ENCODE peak calls at places on chromosomes 13 and 19, in ten cellular contexts. One of them, this sample, is unnamed. For H3K4me1, the result is how much of the 10 kb centered on the place peaks cover.

GRCh38 chr19:49588370-49589122 is 2.4 kb upstream of the PRR12 start:
- DNase-seq in IMR-90: no peak
- DNase-seq in prostate gland: no peak
- DNase-seq in tibial nerve: no peak
- DNase-seq in body of pancreas: no peak
- DNase-seq in A549: no peak
- DNase-seq in breast epithelium: no peak
- DNase-seq in ovary: no peak
- DNase-seq in GM12878: no peak
- DNase-seq in gastrocnemius medialis: no peak
- DNase-seq in this sample: no peak

GRCh38 chr19:45641274-45642105 is 2.3 kb upstream of the EML2 start:
- DNase-seq in IMR-90: peak
- DNase-seq in prostate gland: peak
- DNase-seq in tibial nerve: peak
- DNase-seq in body of pancreas: peak
- DNase-seq in A549: peak
- DNase-seq in breast epithelium: peak
- DNase-seq in ovary: peak
- DNase-seq in GM12878: peak
- DNase-seq in gastrocnemius medialis: peak
- DNase-seq in this sample: peak

GRCh38 chr19:48784527-48784926 is 26.3 kb downstream of the BCAT2 start:
- DNase-seq in IMR-90: no peak
- DNase-seq in prostate gland: no peak
- DNase-seq in tibial nerve: no peak
- DNase-seq in body of pancreas: no peak
- DNase-seq in A549: no peak
- DNase-seq in breast epithelium: no peak
- DNase-seq in ovary: no peak
- DNase-seq in GM12878: no peak
- DNase-seq in gastrocnemius medialis: no peak
- DNase-seq in this sample: no peak

GRCh38 chr13:109427148-109427547 is 359.2 kb downstream of the IRS2 start:
- DNase-seq in IMR-90: no peak
- DNase-seq in prostate gland: no peak
- DNase-seq in tibial nerve: no peak
- DNase-seq in body of pancreas: no peak
- DNase-seq in A549: no peak
- DNase-seq in breast epithelium: no peak
- DNase-seq in ovary: no peak
- DNase-seq in GM12878: no peak
- DNase-seq in gastrocnemius medialis: no peak
- DNase-seq in this sample: no peak

GRCh38 chr19:4503224-4504170 is 14.8 kb downstream of the PLIN4 start:
- DNase-seq in IMR-90: no peak
- DNase-seq in prostate gland: no peak
- DNase-seq in tibial nerve: no peak
- DNase-seq in body of pancreas: no peak
- DNase-seq in A549: no peak
- DNase-seq in breast epithelium: no peak
- DNase-seq in ovary: no peak
- DNase-seq in GM12878: no peak
- DNase-seq in gastrocnemius medialis: no peak
- DNase-seq in this sample: no peak

GRCh38 chr13:30235206-30235605 is 72.1 kb downstream of the KATNAL1 start:
- DNase-seq in IMR-90: no peak
- DNase-seq in prostate gland: no peak
- DNase-seq in tibial nerve: no peak
- DNase-seq in body of pancreas: no peak
- DNase-seq in A549: no peak
- DNase-seq in breast epithelium: no peak
- DNase-seq in ovary: no peak
- DNase-seq in GM12878: no peak
- DNase-seq in gastrocnemius medialis: no peak
- DNase-seq in this sample: no peak

GRCh38 chr19:9936151-9937000 is at the start of gene OLFM2:
- DNase-seq in IMR-90: no peak
- DNase-seq in prostate gland: no peak
- DNase-seq in tibial nerve: no peak
- DNase-seq in body of pancreas: peak
- DNase-seq in A549: no peak
- DNase-seq in breast epithelium: no peak
- DNase-seq in ovary: peak
- DNase-seq in GM12878: no peak
- DNase-seq in gastrocnemius medialis: no peak
- DNase-seq in this sample: no peak

GRCh38 chr13:36764957-36765356 is 54.1 kb upstream of the RFXAP start:
- DNase-seq in IMR-90: no peak
- DNase-seq in prostate gland: no peak
- DNase-seq in tibial nerve: no peak
- DNase-seq in body of pancreas: no peak
- DNase-seq in A549: no peak
- DNase-seq in breast epithelium: no peak
- DNase-seq in ovary: no peak
- DNase-seq in GM12878: no peak
- DNase-seq in gastrocnemius medialis: no peak
- DNase-seq in this sample: no peak

GRCh38 chr19:33350538-33351309 is 22.8 kb upstream of the CEBPG start:
- DNase-seq in IMR-90: peak
- DNase-seq in prostate gland: peak
- DNase-seq in tibial nerve: no peak
- DNase-seq in body of pancreas: no peak
- DNase-seq in A549: no peak
- DNase-seq in breast epithelium: peak
- DNase-seq in ovary: no peak
- DNase-seq in GM12878: no peak
- DNase-seq in gastrocnemius medialis: peak
- DNase-seq in this sample: no peak

GRCh38 chr13:40384976-40385857 is 281.2 kb downstream of the FOXO1 start:
- DNase-seq in IMR-90: no peak
- DNase-seq in prostate gland: peak
- DNase-seq in tibial nerve: no peak
- DNase-seq in body of pancreas: no peak
- DNase-seq in A549: no peak
- DNase-seq in breast epithelium: no peak
- DNase-seq in ovary: no peak
- DNase-seq in GM12878: no peak
- DNase-seq in gastrocnemius medialis: no peak
- DNase-seq in this sample: no peak

GRCh38 chr13:24299488-24300114 is 9.8 kb upstream of the C1QTNF9 start:
- DNase-seq in IMR-90: no peak
- DNase-seq in prostate gland: no peak
- DNase-seq in tibial nerve: no peak
- DNase-seq in body of pancreas: no peak
- DNase-seq in A549: no peak
- DNase-seq in breast epithelium: no peak
- DNase-seq in ovary: no peak
- DNase-seq in GM12878: no peak
- DNase-seq in gastrocnemius medialis: no peak
- DNase-seq in this sample: no peak

GRCh38 chr13:38366954-38367645 is 17.4 kb downstream of the UFM1 start:
- DNase-seq in IMR-90: peak
- DNase-seq in prostate gland: no peak
- DNase-seq in tibial nerve: no peak
- DNase-seq in body of pancreas: no peak
- DNase-seq in A549: no peak
- DNase-seq in breast epithelium: no peak
- DNase-seq in ovary: no peak
- DNase-seq in GM12878: no peak
- DNase-seq in gastrocnemius medialis: no peak
- DNase-seq in this sample: no peak

GRCh38 chr13:38582133-38582532 is 104.7 kb upstream of the FREM2 start:
- DNase-seq in IMR-90: peak
- DNase-seq in prostate gland: peak
- DNase-seq in tibial nerve: peak
- DNase-seq in body of pancreas: peak
- DNase-seq in A549: peak
- DNase-seq in breast epithelium: no peak
- DNase-seq in ovary: no peak
- DNase-seq in GM12878: no peak
- DNase-seq in gastrocnemius medialis: no peak
- DNase-seq in this sample: no peak

GRCh38 chr19:42693760-42694350 is 46.4 kb downstream of the PSG3 start:
- DNase-seq in IMR-90: peak
- DNase-seq in prostate gland: no peak
- DNase-seq in tibial nerve: no peak
- DNase-seq in body of pancreas: peak
- DNase-seq in A549: peak
- DNase-seq in breast epithelium: no peak
- DNase-seq in ovary: no peak
- DNase-seq in GM12878: no peak
- DNase-seq in gastrocnemius medialis: no peak
- DNase-seq in this sample: peak

GRCh38 chr19:2627319-2627829 is 75.1 kb downstream of the GNG7 start:
- DNase-seq in IMR-90: peak
- DNase-seq in prostate gland: peak
- DNase-seq in tibial nerve: peak
- DNase-seq in body of pancreas: peak
- DNase-seq in A549: peak
- DNase-seq in breast epithelium: peak
- DNase-seq in ovary: no peak
- DNase-seq in GM12878: no peak
- DNase-seq in gastrocnemius medialis: peak
- DNase-seq in this sample: peak

GRCh38 chr19:12938054-12938535 is 314 bp upstream of the CALR start:
- DNase-seq in IMR-90: peak
- DNase-seq in prostate gland: peak
- DNase-seq in tibial nerve: peak
- DNase-seq in body of pancreas: peak
- DNase-seq in A549: peak
- DNase-seq in breast epithelium: peak
- DNase-seq in ovary: peak
- DNase-seq in GM12878: peak
- DNase-seq in gastrocnemius medialis: peak
- DNase-seq in this sample: peak
- H3K4me1 ChIP-seq in IMR-90: under half
- H3K4me1 ChIP-seq in prostate gland: under half
- H3K4me1 ChIP-seq in tibial nerve: under half
- H3K4me1 ChIP-seq in body of pancreas: half or more
- H3K4me1 ChIP-seq in A549: under half
- H3K4me1 ChIP-seq in breast epithelium: under half
- H3K4me1 ChIP-seq in ovary: under half
- H3K4me1 ChIP-seq in GM12878: under half
- H3K4me1 ChIP-seq in gastrocnemius medialis: under half
- H3K4me1 ChIP-seq in this sample: under half

GRCh38 chr19:6737873-6738725 is 719 bp upstream of the GPR108 start:
- DNase-seq in IMR-90: peak
- DNase-seq in prostate gland: peak
- DNase-seq in tibial nerve: peak
- DNase-seq in body of pancreas: peak
- DNase-seq in A549: peak
- DNase-seq in breast epithelium: peak
- DNase-seq in ovary: peak
- DNase-seq in GM12878: no peak
- DNase-seq in gastrocnemius medialis: peak
- DNase-seq in this sample: peak
- TF ChIP-seq POLR2A in IMR-90: no peak
- TF ChIP-seq POLR2A in prostate gland: no peak
- TF ChIP-seq POLR2A in tibial nerve: no peak
- TF ChIP-seq POLR2A in body of pancreas: no peak
- TF ChIP-seq POLR2A in A549: no peak
- TF ChIP-seq POLR2A in breast epithelium: no peak
- TF ChIP-seq POLR2A in ovary: peak
- TF ChIP-seq POLR2A in GM12878: no peak
- TF ChIP-seq POLR2A in gastrocnemius medialis: no peak
- TF ChIP-seq POLR2A in this sample: no peak

GRCh38 chr13:110563463-110563774 is 1.9 kb upstream of the RAB20 start:
- DNase-seq in IMR-90: no peak
- DNase-seq in prostate gland: no peak
- DNase-seq in tibial nerve: no peak
- DNase-seq in body of pancreas: peak
- DNase-seq in A549: no peak
- DNase-seq in breast epithelium: no peak
- DNase-seq in ovary: no peak
- DNase-seq in GM12878: no peak
- DNase-seq in gastrocnemius medialis: no peak
- DNase-seq in this sample: no peak

GRCh38 chr13:110562696-110563462 is 1.4 kb upstream of the RAB20 start:
- DNase-seq in IMR-90: no peak
- DNase-seq in prostate gland: peak
- DNase-seq in tibial nerve: no peak
- DNase-seq in body of pancreas: peak
- DNase-seq in A549: no peak
- DNase-seq in breast epithelium: no peak
- DNase-seq in ovary: no peak
- DNase-seq in GM12878: no peak
- DNase-seq in gastrocnemius medialis: no peak
- DNase-seq in this sample: no peak

GRCh38 chr13:110560606-110561334 is 752 bp downstream of the RAB20 start:
- DNase-seq in IMR-90: no peak
- DNase-seq in prostate gland: no peak
- DNase-seq in tibial nerve: no peak
- DNase-seq in body of pancreas: peak
- DNase-seq in A549: no peak
- DNase-seq in breast epithelium: no peak
- DNase-seq in ovary: no peak
- DNase-seq in GM12878: no peak
- DNase-seq in gastrocnemius medialis: no peak
- DNase-seq in this sample: peak

GRCh38 chr13:110559986-110560385 is 1.5 kb downstream of the RAB20 start:
- DNase-seq in IMR-90: no peak
- DNase-seq in prostate gland: no peak
- DNase-seq in tibial nerve: no peak
- DNase-seq in body of pancreas: no peak
- DNase-seq in A549: no peak
- DNase-seq in breast epithelium: no peak
- DNase-seq in ovary: no peak
- DNase-seq in GM12878: no peak
- DNase-seq in gastrocnemius medialis: no peak
- DNase-seq in this sample: no peak

GRCh38 chr13:110561335-110562033 is at the start of gene RAB20:
- DNase-seq in IMR-90: peak
- DNase-seq in prostate gland: peak
- DNase-seq in tibial nerve: peak
- DNase-seq in body of pancreas: peak
- DNase-seq in A549: peak
- DNase-seq in breast epithelium: peak
- DNase-seq in ovary: peak
- DNase-seq in GM12878: no peak
- DNase-seq in gastrocnemius medialis: peak
- DNase-seq in this sample: peak
- H3K27ac ChIP-seq in IMR-90: peak
- H3K27ac ChIP-seq in prostate gland: peak
- H3K27ac ChIP-seq in tibial nerve: peak
- H3K27ac ChIP-seq in body of pancreas: peak
- H3K27ac ChIP-seq in A549: peak
- H3K27ac ChIP-seq in breast epithelium: peak
- H3K27ac ChIP-seq in ovary: peak
- H3K27ac ChIP-seq in GM12878: peak
- H3K27ac ChIP-seq in gastrocnemius medialis: peak
- H3K27ac ChIP-seq in this sample: peak

DNA sequence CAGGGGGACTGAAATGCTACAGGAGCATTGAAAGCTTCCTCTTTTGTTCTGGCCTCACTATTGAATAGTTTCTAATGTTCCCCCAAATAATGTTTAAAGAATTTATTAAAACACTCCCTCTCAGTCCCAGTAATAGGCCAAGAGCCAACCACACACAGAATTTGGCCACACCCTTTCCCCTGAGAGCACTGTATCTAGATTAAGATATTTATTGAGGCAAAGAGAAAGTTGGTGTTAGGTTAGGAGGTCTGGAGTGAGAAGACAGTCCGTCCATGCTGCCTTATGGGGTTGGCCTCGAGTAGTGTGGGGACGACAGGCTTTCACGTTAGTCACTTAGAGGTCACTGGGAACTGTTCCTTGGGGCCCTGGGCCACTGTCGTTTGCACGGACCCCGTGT is 122.9 kb upstream of the RNF113B start:
- DNase-seq in IMR-90: no peak
- DNase-seq in prostate gland: no peak
- DNase-seq in tibial nerve: peak
- DNase-seq in body of pancreas: no peak
- DNase-seq in A549: no peak
- DNase-seq in breast epithelium: no peak
- DNase-seq in ovary: no peak
- DNase-seq in GM12878: no peak
- DNase-seq in gastrocnemius medialis: no peak
- DNase-seq in this sample: no peak
- H3K4me1 ChIP-seq in IMR-90: half or more
- H3K4me1 ChIP-seq in prostate gland: under half
- H3K4me1 ChIP-seq in tibial nerve: under half
- H3K4me1 ChIP-seq in body of pancreas: under half
- H3K4me1 ChIP-seq in A549: under half
- H3K4me1 ChIP-seq in breast epithelium: under half
- H3K4me1 ChIP-seq in ovary: under half
- H3K4me1 ChIP-seq in GM12878: under half
- H3K4me1 ChIP-seq in gastrocnemius medialis: under half
- H3K4me1 ChIP-seq in this sample: under half